ENCODE peak calls at places on chromosomes 6 and 20, in seven cellular contexts. One of them, this sample, is unnamed.

GRCh38 chr6:41527721-41528408 is 18.3 kb upstream of the FOXP4 start:
- DNase-seq in effector CD4-positive, alpha-beta T cell: no peak
- DNase-seq in mammary epithelial cell: no peak
- DNase-seq in stimulated activated CD4-positive, alpha-beta T cell treated with anti-CD3 and anti-CD28 coated beads, TNF-alpha, amount 100 ng/mL, for 24 hours: no peak
- DNase-seq in germinal center: no peak
- DNase-seq in Panc1: no peak
- DNase-seq in amygdala: no peak
- DNase-seq in this sample: peak; percentile 25

GRCh38 chr6:113630738-113631535 is 226.2 kb upstream of the MARCKS start:
- DNase-seq in effector CD4-positive, alpha-beta T cell: no peak
- DNase-seq in Panc1: no peak
- DNase-seq in mammary epithelial cell: peak; percentile 79
- DNase-seq in germinal center: peak; percentile 74
- DNase-seq in stimulated activated CD4-positive, alpha-beta T cell treated with anti-CD3 and anti-CD28 coated beads, TNF-alpha, amount 100 ng/mL, for 24 hours: no peak
- DNase-seq in amygdala: no peak
- DNase-seq in this sample: peak; percentile 92

GRCh38 chr6:4935981-4936680 is 67.7 kb downstream of the RPP40 start:
- DNase-seq in germinal center: no peak
- DNase-seq in amygdala: no peak
- DNase-seq in Panc1: no peak
- DNase-seq in effector CD4-positive, alpha-beta T cell: no peak
- DNase-seq in stimulated activated CD4-positive, alpha-beta T cell treated with anti-CD3 and anti-CD28 coated beads, TNF-alpha, amount 100 ng/mL, for 24 hours: no peak
- DNase-seq in mammary epithelial cell: no peak
- DNase-seq in this sample: no peak

GRCh38 chr20:22383156-22383555 is 201.2 kb downstream of the FOXA2 start:
- DNase-seq in Panc1: no peak
- DNase-seq in effector CD4-positive, alpha-beta T cell: no peak
- DNase-seq in mammary epithelial cell: no peak
- DNase-seq in germinal center: no peak
- DNase-seq in stimulated activated CD4-positive, alpha-beta T cell treated with anti-CD3 and anti-CD28 coated beads, TNF-alpha, amount 100 ng/mL, for 24 hours: no peak
- DNase-seq in amygdala: no peak
- DNase-seq in this sample: peak; percentile 86

GRCh38 chr20:2238601-2239000 is 57.2 kb upstream of the TGM3 start:
- DNase-seq in effector CD4-positive, alpha-beta T cell: no peak
- DNase-seq in stimulated activated CD4-positive, alpha-beta T cell treated with anti-CD3 and anti-CD28 coated beads, TNF-alpha, amount 100 ng/mL, for 24 hours: no peak
- DNase-seq in germinal center: no peak
- DNase-seq in amygdala: no peak
- DNase-seq in mammary epithelial cell: no peak
- DNase-seq in Panc1: no peak
- DNase-seq in this sample: no peak

GRCh38 chr6:10733151-10733715 is 10.4 kb downstream of the TMEM14C start:
- DNase-seq in germinal center: no peak
- DNase-seq in mammary epithelial cell: no peak
- DNase-seq in stimulated activated CD4-positive, alpha-beta T cell treated with anti-CD3 and anti-CD28 coated beads, TNF-alpha, amount 100 ng/mL, for 24 hours: no peak
- DNase-seq in effector CD4-positive, alpha-beta T cell: no peak
- DNase-seq in amygdala: no peak
- DNase-seq in Panc1: no peak
- DNase-seq in this sample: peak; percentile 13

GRCh38 chr20:21632031-21632430 is 73.4 kb upstream of the PAX1 start:
- DNase-seq in amygdala: no peak
- DNase-seq in stimulated activated CD4-positive, alpha-beta T cell treated with anti-CD3 and anti-CD28 coated beads, TNF-alpha, amount 100 ng/mL, for 24 hours: no peak
- DNase-seq in Panc1: no peak
- DNase-seq in mammary epithelial cell: no peak
- DNase-seq in germinal center: no peak
- DNase-seq in effector CD4-positive, alpha-beta T cell: no peak
- DNase-seq in this sample: no peak

GRCh38 chr6:98590957-98591356 is 243.4 kb upstream of the POU3F2 start:
- DNase-seq in mammary epithelial cell: no peak
- DNase-seq in amygdala: no peak
- DNase-seq in germinal center: no peak
- DNase-seq in stimulated activated CD4-positive, alpha-beta T cell treated with anti-CD3 and anti-CD28 coated beads, TNF-alpha, amount 100 ng/mL, for 24 hours: no peak
- DNase-seq in Panc1: no peak
- DNase-seq in effector CD4-positive, alpha-beta T cell: no peak
- DNase-seq in this sample: no peak

GRCh38 chr20:63501818-63502670 is 3.2 kb upstream of the EEF1A2 start:
- DNase-seq in stimulated activated CD4-positive, alpha-beta T cell treated with anti-CD3 and anti-CD28 coated beads, TNF-alpha, amount 100 ng/mL, for 24 hours: no peak
- DNase-seq in germinal center: peak; percentile 65
- DNase-seq in effector CD4-positive, alpha-beta T cell: no peak
- DNase-seq in mammary epithelial cell: no peak
- DNase-seq in amygdala: no peak
- DNase-seq in Panc1: no peak
- DNase-seq in this sample: no peak

GRCh38 chr6:127547215-127547614 is 28.1 kb upstream of the MTCL3 start:
- DNase-seq in mammary epithelial cell: no peak
- DNase-seq in Panc1: no peak
- DNase-seq in germinal center: no peak
- DNase-seq in effector CD4-positive, alpha-beta T cell: no peak
- DNase-seq in amygdala: no peak
- DNase-seq in stimulated activated CD4-positive, alpha-beta T cell treated with anti-CD3 and anti-CD28 coated beads, TNF-alpha, amount 100 ng/mL, for 24 hours: no peak
- DNase-seq in this sample: no peak

GRCh38 chr20:13821876-13822275 is 37.0 kb downstream of the NDUFAF5 start:
- DNase-seq in stimulated activated CD4-positive, alpha-beta T cell treated with anti-CD3 and anti-CD28 coated beads, TNF-alpha, amount 100 ng/mL, for 24 hours: no peak
- DNase-seq in effector CD4-positive, alpha-beta T cell: no peak
- DNase-seq in germinal center: no peak
- DNase-seq in mammary epithelial cell: peak; percentile 76
- DNase-seq in amygdala: no peak
- DNase-seq in Panc1: no peak
- DNase-seq in this sample: peak; percentile 33

GRCh38 chr6:79065232-79065631 is 12.8 kb downstream of the PHIP start:
- DNase-seq in effector CD4-positive, alpha-beta T cell: no peak
- DNase-seq in amygdala: no peak
- DNase-seq in germinal center: no peak
- DNase-seq in mammary epithelial cell: no peak
- DNase-seq in stimulated activated CD4-positive, alpha-beta T cell treated with anti-CD3 and anti-CD28 coated beads, TNF-alpha, amount 100 ng/mL, for 24 hours: no peak
- DNase-seq in Panc1: no peak
- DNase-seq in this sample: no peak

GRCh38 chr20:13259921-13260320 is 38.8 kb downstream of the ISM1 start:
- DNase-seq in stimulated activated CD4-positive, alpha-beta T cell treated with anti-CD3 and anti-CD28 coated beads, TNF-alpha, amount 100 ng/mL, for 24 hours: no peak
- DNase-seq in amygdala: no peak
- DNase-seq in effector CD4-positive, alpha-beta T cell: no peak
- DNase-seq in Panc1: no peak
- DNase-seq in mammary epithelial cell: no peak
- DNase-seq in germinal center: no peak
- DNase-seq in this sample: no peak

GRCh38 chr6:148464319-148465010 is 121.8 kb downstream of the SASH1 start:
- DNase-seq in Panc1: peak; percentile 48
- DNase-seq in effector CD4-positive, alpha-beta T cell: peak; percentile 8
- DNase-seq in mammary epithelial cell: peak; percentile 42
- DNase-seq in stimulated activated CD4-positive, alpha-beta T cell treated with anti-CD3 and anti-CD28 coated beads, TNF-alpha, amount 100 ng/mL, for 24 hours: peak; percentile 19
- DNase-seq in germinal center: peak; percentile 52
- DNase-seq in amygdala: peak; percentile 17
- DNase-seq in this sample: peak; percentile 73

GRCh38 chr20:38337561-38338140 is 8.6 kb upstream of the LBP start:
- DNase-seq in effector CD4-positive, alpha-beta T cell: no peak
- DNase-seq in stimulated activated CD4-positive, alpha-beta T cell treated with anti-CD3 and anti-CD28 coated beads, TNF-alpha, amount 100 ng/mL, for 24 hours: no peak
- DNase-seq in amygdala: no peak
- DNase-seq in germinal center: no peak
- DNase-seq in mammary epithelial cell: peak; percentile 14
- DNase-seq in Panc1: no peak
- DNase-seq in this sample: peak; percentile 13

GRCh38 chr6:7107578-7108195 is at the start of gene RREB1:
- DNase-seq in effector CD4-positive, alpha-beta T cell: peak; percentile 48
- DNase-seq in Panc1: no peak
- DNase-seq in mammary epithelial cell: peak; percentile 57
- DNase-seq in stimulated activated CD4-positive, alpha-beta T cell treated with anti-CD3 and anti-CD28 coated beads, TNF-alpha, amount 100 ng/mL, for 24 hours: no peak
- DNase-seq in germinal center: peak; percentile 86
- DNase-seq in amygdala: no peak
- DNase-seq in this sample: no peak

GRCh38 chr6:110731196-110731595 is 84.1 kb downstream of the CDK19 start:
- DNase-seq in amygdala: no peak
- DNase-seq in effector CD4-positive, alpha-beta T cell: no peak
- DNase-seq in Panc1: no peak
- DNase-seq in mammary epithelial cell: no peak
- DNase-seq in stimulated activated CD4-positive, alpha-beta T cell treated with anti-CD3 and anti-CD28 coated beads, TNF-alpha, amount 100 ng/mL, for 24 hours: no peak
- DNase-seq in germinal center: no peak
- DNase-seq in this sample: no peak

This sample was measured in renal cortical epithelial cell.